ENCODE peak calls at places on chromosomes 7 and 10, in six cellular contexts. One of them, this sample, is unnamed.

GRCh38 chr10:89556590-89556989 is 21.2 kb upstream of the SLC16A12 start:
- DNase-seq in vagina: no peak
- DNase-seq in endothelial cell: no peak
- DNase-seq in GM23338: no peak
- DNase-seq in Peyer's patch: no peak
- DNase-seq in AG04450: no peak
- DNase-seq in this sample: no peak

GRCh38 chr7:29288534-29289091 is 94.0 kb downstream of the CHN2 start:
- DNase-seq in vagina: no peak
- DNase-seq in endothelial cell: no peak
- DNase-seq in GM23338: no peak
- DNase-seq in Peyer's patch: no peak
- DNase-seq in AG04450: no peak
- DNase-seq in this sample: no peak

GRCh38 chr7:157431173-157431950 is 94.6 kb downstream of the DNAJB6 start:
- DNase-seq in vagina: no peak
- DNase-seq in endothelial cell: peak
- DNase-seq in GM23338: no peak
- DNase-seq in Peyer's patch: no peak
- DNase-seq in AG04450: no peak
- DNase-seq in this sample: no peak

GRCh38 chr10:131898713-131899112 is 2.1 kb upstream of the PPP2R2D start:
- DNase-seq in vagina: no peak
- DNase-seq in endothelial cell: no peak
- DNase-seq in GM23338: no peak
- DNase-seq in Peyer's patch: no peak
- DNase-seq in AG04450: no peak
- DNase-seq in this sample: no peak

GRCh38 chr7:30093351-30094019 is 41.3 kb upstream of the MTURN start:
- DNase-seq in vagina: no peak
- DNase-seq in endothelial cell: no peak
- DNase-seq in GM23338: no peak
- DNase-seq in Peyer's patch: no peak
- DNase-seq in AG04450: no peak
- DNase-seq in this sample: no peak

GRCh38 chr7:32070406-32071360 is at the start of gene PDE1C:
- DNase-seq in vagina: no peak
- DNase-seq in endothelial cell: peak
- DNase-seq in GM23338: peak
- DNase-seq in Peyer's patch: no peak
- DNase-seq in AG04450: no peak
- DNase-seq in this sample: peak

GRCh38 chr7:47401571-47402570 is 180.0 kb downstream of the TNS3 start:
- DNase-seq in vagina: no peak
- DNase-seq in endothelial cell: no peak
- DNase-seq in GM23338: no peak
- DNase-seq in Peyer's patch: no peak
- DNase-seq in AG04450: no peak
- DNase-seq in this sample: no peak

GRCh38 chr7:37117261-37117660 is 331.4 kb downstream of the ELMO1 start:
- DNase-seq in vagina: no peak
- DNase-seq in endothelial cell: no peak
- DNase-seq in GM23338: peak
- DNase-seq in Peyer's patch: no peak
- DNase-seq in AG04450: no peak
- DNase-seq in this sample: no peak

GRCh38 chr7:107981466-107981865 is 21.5 kb downstream of the LAMB1 start:
- DNase-seq in vagina: no peak
- DNase-seq in endothelial cell: no peak
- DNase-seq in GM23338: no peak
- DNase-seq in Peyer's patch: no peak
- DNase-seq in AG04450: no peak
- DNase-seq in this sample: no peak

GRCh38 chr7:87413951-87414381 is 61.5 kb downstream of the ABCB4 start:
- DNase-seq in vagina: no peak
- DNase-seq in endothelial cell: no peak
- DNase-seq in GM23338: no peak
- DNase-seq in Peyer's patch: no peak
- DNase-seq in AG04450: peak
- DNase-seq in this sample: no peak

GRCh38 chr7:39509912-39510311 is 56.3 kb upstream of the YAE1 start:
- DNase-seq in vagina: no peak
- DNase-seq in endothelial cell: peak
- DNase-seq in GM23338: no peak
- DNase-seq in Peyer's patch: no peak
- DNase-seq in AG04450: no peak
- DNase-seq in this sample: no peak

GRCh38 chr7:16926283-16926682 is 44.5 kb upstream of the AGR3 start:
- DNase-seq in vagina: no peak
- DNase-seq in endothelial cell: no peak
- DNase-seq in GM23338: peak
- DNase-seq in Peyer's patch: no peak
- DNase-seq in AG04450: no peak
- DNase-seq in this sample: no peak

GRCh38 chr7:127504715-127505114 is 80.7 kb downstream of the GCC1 start:
- DNase-seq in vagina: no peak
- DNase-seq in endothelial cell: peak
- DNase-seq in GM23338: peak
- DNase-seq in Peyer's patch: no peak
- DNase-seq in AG04450: no peak
- DNase-seq in this sample: no peak

GRCh38 chr7:46468753-46469356 is 547.8 kb upstream of the IGFBP3 start:
- DNase-seq in vagina: no peak
- DNase-seq in endothelial cell: peak
- DNase-seq in GM23338: peak
- DNase-seq in Peyer's patch: no peak
- DNase-seq in AG04450: no peak
- DNase-seq in this sample: no peak

GRCh38 chr10:113853577-113854018 is 284 bp downstream of the DCLRE1A start:
- DNase-seq in vagina: no peak
- DNase-seq in endothelial cell: no peak
- DNase-seq in GM23338: no peak
- DNase-seq in Peyer's patch: no peak
- DNase-seq in AG04450: no peak
- DNase-seq in this sample: no peak

GRCh38 chr7:47720141-47720906 is 138.4 kb upstream of the TNS3 start:
- DNase-seq in vagina: peak
- DNase-seq in endothelial cell: no peak
- DNase-seq in GM23338: no peak
- DNase-seq in Peyer's patch: no peak
- DNase-seq in AG04450: peak
- DNase-seq in this sample: no peak

GRCh38 chr7:31957090-31957720 is 113.0 kb downstream of the PDE1C start:
- DNase-seq in vagina: no peak
- DNase-seq in endothelial cell: no peak
- DNase-seq in GM23338: no peak
- DNase-seq in Peyer's patch: no peak
- DNase-seq in AG04450: no peak
- DNase-seq in this sample: no peak

GRCh38 chr10:124228017-124228379 is 134.6 kb upstream of the CHST15 start:
- DNase-seq in vagina: no peak
- DNase-seq in endothelial cell: no peak
- DNase-seq in GM23338: no peak
- DNase-seq in Peyer's patch: no peak
- DNase-seq in AG04450: no peak
- DNase-seq in this sample: no peak

GRCh38 chr7:6475433-6476186 is 27.9 kb upstream of the DAGLB start:
- DNase-seq in vagina: no peak
- DNase-seq in endothelial cell: no peak
- DNase-seq in GM23338: no peak
- DNase-seq in Peyer's patch: no peak
- DNase-seq in AG04450: no peak
- DNase-seq in this sample: no peak

GRCh38 chr10:131778842-131779241 is 122.0 kb upstream of the PPP2R2D start:
- DNase-seq in vagina: peak
- DNase-seq in endothelial cell: no peak
- DNase-seq in GM23338: no peak
- DNase-seq in Peyer's patch: no peak
- DNase-seq in AG04450: no peak
- DNase-seq in this sample: no peak

GRCh38 chr10:61888744-61889143 is 12.8 kb upstream of the ARID5B start:
- DNase-seq in vagina: no peak
- DNase-seq in endothelial cell: no peak
- DNase-seq in GM23338: no peak
- DNase-seq in Peyer's patch: no peak
- DNase-seq in AG04450: no peak
- DNase-seq in this sample: no peak

GRCh38 chr10:78948616-78949015 is 120.2 kb upstream of the ZMIZ1 start:
- DNase-seq in vagina: no peak
- DNase-seq in endothelial cell: no peak
- DNase-seq in GM23338: no peak
- DNase-seq in Peyer's patch: no peak
- DNase-seq in AG04450: no peak
- DNase-seq in this sample: no peak

GRCh38 chr10:103671126-103671525 is 177.6 kb downstream of the NEURL1 start:
- DNase-seq in vagina: no peak
- DNase-seq in endothelial cell: no peak
- DNase-seq in GM23338: no peak
- DNase-seq in Peyer's patch: no peak
- DNase-seq in AG04450: no peak
- DNase-seq in this sample: no peak

GRCh38 chr10:123129553-123130271 is 6.1 kb upstream of the HMX3 start:
- DNase-seq in vagina: no peak
- DNase-seq in endothelial cell: no peak
- DNase-seq in GM23338: no peak
- DNase-seq in Peyer's patch: no peak
- DNase-seq in AG04450: no peak
- DNase-seq in this sample: no peak

GRCh38 chr10:72567421-72567820 is 58.5 kb downstream of the MICU1 start:
- DNase-seq in vagina: no peak
- DNase-seq in endothelial cell: peak
- DNase-seq in GM23338: no peak
- DNase-seq in Peyer's patch: no peak
- DNase-seq in AG04450: no peak
- DNase-seq in this sample: no peak

DNA sequence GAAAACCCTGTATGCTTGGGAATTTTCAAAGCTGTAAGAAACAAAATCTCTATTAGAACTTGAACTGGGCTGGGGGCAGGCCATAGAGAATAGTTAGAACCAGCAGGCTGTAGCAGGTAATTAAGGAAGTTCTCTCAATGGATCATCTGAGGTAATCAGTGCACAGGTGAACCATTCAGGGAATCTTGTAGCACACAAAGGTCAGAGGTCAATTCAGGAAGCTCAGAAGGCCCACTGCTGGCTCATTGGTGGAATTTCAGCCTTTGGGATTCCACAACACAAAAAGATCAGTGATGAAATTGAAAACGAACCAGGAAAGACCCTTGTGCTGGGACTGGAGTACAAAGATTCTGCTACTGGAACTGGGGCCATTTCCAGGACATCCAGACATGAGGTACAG is 82.0 kb downstream of the TMEM168 start:
- DNase-seq in vagina: no peak
- DNase-seq in endothelial cell: no peak
- DNase-seq in GM23338: peak
- DNase-seq in Peyer's patch: no peak
- DNase-seq in AG04450: no peak
- DNase-seq in this sample: no peak
- TF ChIP-seq CTCF in vagina: no peak
- TF ChIP-seq CTCF in endothelial cell: no peak
- TF ChIP-seq CTCF in GM23338: peak
- TF ChIP-seq CTCF in Peyer's patch: peak
- TF ChIP-seq CTCF in AG04450: no peak
- TF ChIP-seq CTCF in this sample: no peak

GRCh38 chr7:129779602-129780256 is 168.2 kb downstream of the NRF1 start:
- DNase-seq in vagina: no peak
- DNase-seq in endothelial cell: no peak
- DNase-seq in GM23338: peak
- DNase-seq in Peyer's patch: no peak
- DNase-seq in AG04450: no peak
- DNase-seq in this sample: peak

GRCh38 chr7:129777993-129778769 is 166.7 kb downstream of the NRF1 start:
- DNase-seq in vagina: no peak
- DNase-seq in endothelial cell: no peak
- DNase-seq in GM23338: no peak
- DNase-seq in Peyer's patch: no peak
- DNase-seq in AG04450: no peak
- DNase-seq in this sample: no peak

GRCh38 chr7:129777195-129777844 is 165.8 kb downstream of the NRF1 start:
- DNase-seq in vagina: no peak
- DNase-seq in endothelial cell: no peak
- DNase-seq in GM23338: peak
- DNase-seq in Peyer's patch: no peak
- DNase-seq in AG04450: no peak
- DNase-seq in this sample: no peak

GRCh38 chr7:129780257-129781127 is 169.0 kb downstream of the NRF1 start:
- DNase-seq in vagina: no peak
- DNase-seq in endothelial cell: no peak
- DNase-seq in GM23338: peak
- DNase-seq in Peyer's patch: peak
- DNase-seq in AG04450: no peak
- DNase-seq in this sample: peak

GRCh38 chr7:129778770-129779601 is 167.5 kb downstream of the NRF1 start:
- DNase-seq in vagina: no peak
- DNase-seq in endothelial cell: no peak
- DNase-seq in GM23338: no peak
- DNase-seq in Peyer's patch: no peak
- DNase-seq in AG04450: no peak
- DNase-seq in this sample: no peak
- TF ChIP-seq CTCF in vagina: no peak
- TF ChIP-seq CTCF in endothelial cell: no peak
- TF ChIP-seq CTCF in GM23338: peak
- TF ChIP-seq CTCF in Peyer's patch: no peak
- TF ChIP-seq CTCF in AG04450: no peak
- TF ChIP-seq CTCF in this sample: peak

DNA sequence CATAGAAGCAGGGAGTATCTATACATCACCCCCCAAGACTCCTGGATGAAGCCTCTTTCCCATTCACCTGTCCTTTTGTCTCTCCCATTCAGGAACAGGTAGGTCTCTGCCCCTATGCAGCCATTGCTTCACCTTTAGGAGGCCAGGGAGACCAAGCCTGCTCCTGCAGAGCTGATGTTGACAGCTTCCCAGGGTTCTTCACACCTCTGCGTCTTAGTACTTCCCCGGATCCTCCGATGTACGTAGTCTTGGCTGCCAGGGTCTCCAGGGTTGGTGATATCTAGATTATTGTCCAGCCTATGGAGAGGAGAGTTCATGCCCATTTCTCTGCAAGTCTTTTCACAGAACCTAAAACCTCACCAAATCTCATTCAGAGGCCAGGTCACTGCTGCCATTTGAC is 365.7 kb upstream of the KLF6 start:
- DNase-seq in vagina: no peak
- DNase-seq in endothelial cell: no peak
- DNase-seq in GM23338: no peak
- DNase-seq in Peyer's patch: no peak
- DNase-seq in AG04450: no peak
- DNase-seq in this sample: no peak
- TF ChIP-seq CTCF in vagina: no peak
- TF ChIP-seq CTCF in endothelial cell: no peak
- TF ChIP-seq CTCF in GM23338: no peak
- TF ChIP-seq CTCF in Peyer's patch: no peak
- TF ChIP-seq CTCF in AG04450: no peak
- TF ChIP-seq CTCF in this sample: no peak

GRCh38 chr10:56349611-56350010 is 11.4 kb downstream of the ZWINT start:
- DNase-seq in vagina: no peak
- DNase-seq in endothelial cell: no peak
- DNase-seq in GM23338: no peak
- DNase-seq in Peyer's patch: no peak
- DNase-seq in AG04450: no peak
- DNase-seq in this sample: no peak
- TF ChIP-seq CTCF in vagina: no peak
- TF ChIP-seq CTCF in endothelial cell: no peak
- TF ChIP-seq CTCF in GM23338: peak
- TF ChIP-seq CTCF in Peyer's patch: no peak
- TF ChIP-seq CTCF in AG04450: peak
- TF ChIP-seq CTCF in this sample: peak

This sample was measured in progenitor cell of endocrine pancreas.